ENCODE peak calls at places on chromosome 9, in six cellular contexts. F, H, Q, B, D and E are unnamed samples.

GRCh38 chr9:107314763-107315162 is 31.7 kb downstream of the RAD23B start:
- DNase-seq in F (no peak), H (no peak), Q (no peak), B (no peak), D (no peak), E (no peak)

GRCh38 chr9:133524146-133524545 is 613 bp downstream of the MYMK start:
- DNase-seq in F (no peak), H (no peak), Q (no peak), B (no peak), D (no peak), E (no peak)

GRCh38 chr9:18463991-18464390 is 10.0 kb upstream of the ADAMTSL1 start:
- DNase-seq in F (no peak), H (no peak), Q (no peak), B (no peak), D (no peak), E (no peak)

GRCh38 chr9:128902351-128903078 is 18.3 kb upstream of the PHYHD1 start:
- DNase-seq in F (peak), H (no peak), Q (no peak), B (peak), D (peak), E (no peak)

GRCh38 chr9:22986556-22986955 is 539.9 kb downstream of the DMRTA1 start:
- DNase-seq in F (no peak), H (peak), Q (no peak), B (no peak), D (no peak), E (no peak)

GRCh38 chr9:134336174-134336705 is 10.0 kb downstream of the RXRA start:
- DNase-seq in F (peak), H (no peak), Q (no peak), B (no peak), D (no peak), E (no peak)

GRCh38 chr9:97807681-97808080 is 45.3 kb upstream of the FOXE1 start:
- DNase-seq in F (no peak), H (no peak), Q (no peak), B (no peak), D (no peak), E (no peak)

GRCh38 chr9:21856301-21857094 is 54.1 kb downstream of the MTAP start:
- DNase-seq in F (no peak), H (no peak), Q (no peak), B (no peak), D (no peak), E (no peak)

GRCh38 chr9:97981828-97982164 is 1.3 kb upstream of the ANP32B start:
- DNase-seq in F (no peak), H (no peak), Q (no peak), B (no peak), D (no peak), E (no peak)

GRCh38 chr9:20598367-20598766 is 23.9 kb downstream of the MLLT3 start:
- DNase-seq in F (no peak), H (no peak), Q (no peak), B (no peak), D (no peak), E (no peak)

GRCh38 chr9:20603524-20604268 is 18.6 kb downstream of the MLLT3 start:
- DNase-seq in F (no peak), H (no peak), Q (no peak), B (no peak), D (no peak), E (no peak)

GRCh38 chr9:20604561-20604960 is 17.7 kb downstream of the MLLT3 start:
- DNase-seq in F (no peak), H (no peak), Q (no peak), B (no peak), D (no peak), E (no peak)

GRCh38 chr9:20599195-20599594 is 23.1 kb downstream of the MLLT3 start:
- DNase-seq in F (no peak), H (no peak), Q (no peak), B (no peak), D (no peak), E (no peak)

GRCh38 chr9:20601292-20601691 is 21.0 kb downstream of the MLLT3 start:
- DNase-seq in F (no peak), H (no peak), Q (no peak), B (no peak), D (no peak), E (no peak)
- H3K4me3 ChIP-seq in F (no peak), H (no peak), Q (no peak), B (no peak), D (no peak), E (no peak)

GRCh38 chr9:25861416-25861815 is 183.2 kb upstream of the TUSC1 start:
- DNase-seq in F (no peak), H (no peak), Q (no peak), B (no peak), D (no peak), E (no peak)
- H3K27ac ChIP-seq in F (no peak), H (no peak), Q (no peak), B (no peak), D (no peak), E (no peak)

DNA sequence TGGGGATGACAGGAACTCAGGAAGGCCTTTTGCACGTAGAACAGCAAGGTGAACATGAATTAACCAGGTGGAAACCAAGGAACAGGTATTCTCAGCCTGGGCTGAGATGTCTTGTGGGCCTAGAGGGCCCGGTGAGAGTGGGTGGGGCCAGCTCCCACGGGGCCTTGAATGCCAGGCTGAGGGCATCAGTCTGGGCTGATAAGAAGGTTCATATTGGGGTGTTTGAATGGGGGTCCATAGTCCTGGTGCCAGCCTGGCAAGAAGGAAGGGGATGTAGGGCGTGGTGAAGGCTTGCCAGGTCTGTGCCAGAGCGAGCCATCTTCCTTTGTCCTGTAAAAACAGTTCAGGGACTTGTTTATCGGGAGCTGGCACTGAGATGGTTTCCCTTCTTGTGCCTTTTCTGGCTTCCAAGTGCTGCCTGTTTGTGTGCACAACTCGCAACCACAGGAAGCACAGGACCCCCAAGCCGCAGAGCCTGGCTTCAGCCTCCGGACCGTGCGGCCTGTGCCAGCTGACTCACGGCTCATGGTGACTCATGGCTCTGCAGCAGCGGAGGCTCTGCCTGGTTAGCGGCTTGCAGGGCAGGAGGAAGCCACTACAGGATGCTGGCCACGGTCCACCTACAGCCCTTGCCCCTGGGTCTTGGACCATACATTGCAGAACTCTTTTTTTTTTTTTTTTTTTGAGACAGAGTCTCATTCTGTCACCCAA is 2.4 kb downstream of the CARD19 start:
- DNase-seq in F (peak), H (peak), Q (no peak), B (peak), D (peak), E (peak)
- TF ChIP-seq POLR2A in F (no peak), H (no peak), Q (no peak), B (no peak), D (no peak), E (no peak)

GRCh38 chr9:68678430-68678829 is 26.6 kb upstream of the PIP5K1B start:
- DNase-seq in F (peak), H (no peak), Q (no peak), B (no peak), D (no peak), E (no peak)
- H3K4me3 ChIP-seq in F (no peak), H (no peak), Q (no peak), B (no peak), D (no peak), E (no peak)